ENCODE peak calls at places on chromosomes 2 and 18, in seven cellular contexts. One of them, this sample, is unnamed.

GRCh38 chr18:76931171-76931570 is 108.8 kb downstream of the ZNF236 start:
- DNase-seq in ovary: no peak
- DNase-seq in sigmoid colon: no peak
- DNase-seq in K562: no peak
- DNase-seq in A549: no peak
- DNase-seq in transverse colon: no peak
- DNase-seq in H1: no peak
- DNase-seq in this sample: no peak

GRCh38 chr18:5969355-5970003 is 74.2 kb upstream of the TMEM200C start:
- DNase-seq in ovary: no peak
- DNase-seq in sigmoid colon: no peak
- DNase-seq in K562: no peak
- DNase-seq in A549: no peak
- DNase-seq in transverse colon: no peak
- DNase-seq in H1: no peak
- DNase-seq in this sample: no peak

GRCh38 chr2:37920570-37920969 is 4.5 kb upstream of the RMDN2 start:
- DNase-seq in ovary: no peak
- DNase-seq in sigmoid colon: no peak
- DNase-seq in K562: no peak
- DNase-seq in A549: no peak
- DNase-seq in transverse colon: no peak
- DNase-seq in H1: no peak
- DNase-seq in this sample: no peak

GRCh38 chr18:76212958-76213357 is 282.1 kb downstream of the ZNF516 start:
- DNase-seq in ovary: no peak
- DNase-seq in sigmoid colon: no peak
- DNase-seq in K562: no peak
- DNase-seq in A549: no peak
- DNase-seq in transverse colon: no peak
- DNase-seq in H1: no peak
- DNase-seq in this sample: no peak

GRCh38 chr18:79733996-79734770 is 54.6 kb downstream of the CTDP1 start:
- DNase-seq in ovary: no peak
- DNase-seq in sigmoid colon: no peak
- DNase-seq in K562: no peak
- DNase-seq in A549: no peak
- DNase-seq in transverse colon: no peak
- DNase-seq in H1: no peak
- DNase-seq in this sample: peak

GRCh38 chr18:31513189-31513907 is 15.4 kb downstream of the DSG2 start:
- DNase-seq in ovary: no peak
- DNase-seq in sigmoid colon: no peak
- DNase-seq in K562: no peak
- DNase-seq in A549: peak
- DNase-seq in transverse colon: no peak
- DNase-seq in H1: no peak
- DNase-seq in this sample: no peak

GRCh38 chr2:206442854-206443734 is at the start of gene ADAM23:
- DNase-seq in ovary: peak
- DNase-seq in sigmoid colon: no peak
- DNase-seq in K562: peak
- DNase-seq in A549: peak
- DNase-seq in transverse colon: no peak
- DNase-seq in H1: peak
- DNase-seq in this sample: no peak

GRCh38 chr2:239160226-239161143 is 240.3 kb downstream of the HDAC4 start:
- DNase-seq in ovary: no peak
- DNase-seq in sigmoid colon: peak
- DNase-seq in K562: no peak
- DNase-seq in A549: no peak
- DNase-seq in transverse colon: peak
- DNase-seq in H1: no peak
- DNase-seq in this sample: no peak

GRCh38 chr2:55776479-55776878 is 82.8 kb upstream of the PNPT1 start:
- DNase-seq in ovary: no peak
- DNase-seq in sigmoid colon: no peak
- DNase-seq in K562: no peak
- DNase-seq in A549: no peak
- DNase-seq in transverse colon: no peak
- DNase-seq in H1: no peak
- DNase-seq in this sample: no peak

GRCh38 chr18:10724666-10725065 is 198.8 kb downstream of the NAPG start:
- DNase-seq in ovary: no peak
- DNase-seq in sigmoid colon: no peak
- DNase-seq in K562: no peak
- DNase-seq in A549: no peak
- DNase-seq in transverse colon: no peak
- DNase-seq in H1: no peak
- DNase-seq in this sample: no peak

GRCh38 chr2:220789961-220790360 is 782.1 kb downstream of the EPHA4 start:
- DNase-seq in ovary: no peak
- DNase-seq in sigmoid colon: no peak
- DNase-seq in K562: no peak
- DNase-seq in A549: no peak
- DNase-seq in transverse colon: no peak
- DNase-seq in H1: no peak
- DNase-seq in this sample: no peak

GRCh38 chr2:178327516-178327915 is 123.5 kb downstream of the PRKRA start:
- DNase-seq in ovary: no peak
- DNase-seq in sigmoid colon: no peak
- DNase-seq in K562: no peak
- DNase-seq in A549: no peak
- DNase-seq in transverse colon: no peak
- DNase-seq in H1: no peak
- DNase-seq in this sample: no peak

GRCh38 chr18:22344908-22345670 is 72.6 kb downstream of the CTAGE1 start:
- DNase-seq in ovary: peak
- DNase-seq in sigmoid colon: no peak
- DNase-seq in K562: no peak
- DNase-seq in A549: no peak
- DNase-seq in transverse colon: peak
- DNase-seq in H1: no peak
- DNase-seq in this sample: no peak

GRCh38 chr2:211035548-211036185 is 479.3 kb downstream of the CPS1 start:
- DNase-seq in ovary: no peak
- DNase-seq in sigmoid colon: no peak
- DNase-seq in K562: no peak
- DNase-seq in A549: no peak
- DNase-seq in transverse colon: no peak
- DNase-seq in H1: no peak
- DNase-seq in this sample: peak

DNA sequence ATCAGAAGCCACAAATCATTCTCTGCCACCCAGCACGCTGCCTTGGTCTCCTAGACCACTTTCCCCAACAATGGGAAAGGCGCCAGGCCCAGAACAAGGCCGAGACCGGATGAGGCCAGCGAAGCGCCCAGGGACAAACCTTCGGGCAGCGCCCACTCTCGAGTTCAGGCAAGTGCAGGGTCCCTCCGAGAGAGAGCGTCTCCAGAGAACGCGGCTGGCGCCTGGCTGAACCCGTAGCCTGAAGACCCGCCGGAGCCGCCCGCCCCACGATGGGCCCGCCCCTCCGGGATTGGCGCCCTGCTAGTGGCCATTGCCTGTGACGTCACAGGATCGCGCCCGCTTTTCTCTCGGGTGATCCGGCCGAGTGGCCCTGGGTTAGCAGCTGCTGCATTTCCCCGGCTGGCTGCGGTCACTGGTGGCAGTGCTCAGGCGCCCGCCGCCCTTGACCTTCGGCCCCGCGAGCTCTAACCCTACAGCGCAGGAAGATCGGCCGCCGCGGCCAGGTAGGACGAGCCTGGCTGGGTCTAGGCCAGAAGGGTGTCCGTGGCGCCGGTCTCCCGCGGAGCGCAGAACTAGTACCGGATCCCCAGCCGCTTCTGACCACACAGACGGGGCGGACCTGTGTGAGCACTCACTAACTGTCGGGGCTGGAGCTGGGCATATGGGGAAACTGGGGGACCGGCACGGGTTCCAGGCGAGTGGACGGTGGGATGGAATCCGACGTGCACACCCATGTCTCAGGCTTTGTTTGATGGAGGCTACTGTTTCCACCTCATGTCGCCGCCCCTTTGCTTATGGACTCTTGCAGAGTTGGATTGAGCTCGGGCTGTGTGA is at the start of gene FAHD2A:
- DNase-seq in ovary: peak
- DNase-seq in sigmoid colon: peak
- DNase-seq in K562: peak
- DNase-seq in A549: peak
- DNase-seq in transverse colon: peak
- DNase-seq in H1: no peak
- DNase-seq in this sample: peak
- TF ChIP-seq EP300 in ovary: no peak
- TF ChIP-seq EP300 in sigmoid colon: peak
- TF ChIP-seq EP300 in K562: no peak
- TF ChIP-seq EP300 in A549: no peak
- TF ChIP-seq EP300 in transverse colon: no peak
- TF ChIP-seq EP300 in H1: no peak
- TF ChIP-seq EP300 in this sample: peak

GRCh38 chr18:55387139-55387984 is 200.6 kb downstream of the TCF4 start:
- DNase-seq in ovary: no peak
- DNase-seq in sigmoid colon: no peak
- DNase-seq in K562: peak
- DNase-seq in A549: no peak
- DNase-seq in transverse colon: no peak
- DNase-seq in H1: no peak
- DNase-seq in this sample: no peak
- TF ChIP-seq EP300 in ovary: no peak
- TF ChIP-seq EP300 in sigmoid colon: no peak
- TF ChIP-seq EP300 in K562: no peak
- TF ChIP-seq EP300 in A549: no peak
- TF ChIP-seq EP300 in transverse colon: no peak
- TF ChIP-seq EP300 in H1: no peak
- TF ChIP-seq EP300 in this sample: no peak

DNA sequence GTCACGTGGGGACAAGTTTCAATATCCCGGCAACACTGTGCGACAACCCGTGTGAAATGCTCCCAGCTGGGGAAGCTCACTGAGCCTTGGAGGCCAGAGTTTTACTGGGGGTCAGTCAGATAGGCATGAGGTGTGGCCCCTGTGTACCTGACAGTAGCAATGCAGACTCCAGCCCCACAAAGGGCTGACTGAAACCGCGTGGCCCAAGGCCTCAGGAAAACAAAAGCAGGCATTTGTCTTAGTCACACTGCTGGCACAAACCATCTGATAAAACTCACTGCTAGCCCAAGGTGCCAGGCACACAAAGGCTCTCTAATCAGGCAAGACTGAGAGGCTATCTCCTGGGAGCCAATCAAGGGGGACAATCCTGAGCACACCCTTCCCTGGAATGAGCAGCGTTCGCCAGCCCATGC is 786.6 kb upstream of the RAB6C start:
- DNase-seq in ovary: no peak
- DNase-seq in sigmoid colon: no peak
- DNase-seq in K562: no peak
- DNase-seq in A549: no peak
- DNase-seq in transverse colon: no peak
- DNase-seq in H1: no peak
- DNase-seq in this sample: no peak
- TF ChIP-seq EP300 in ovary: no peak
- TF ChIP-seq EP300 in sigmoid colon: no peak
- TF ChIP-seq EP300 in K562: no peak
- TF ChIP-seq EP300 in A549: no peak
- TF ChIP-seq EP300 in transverse colon: no peak
- TF ChIP-seq EP300 in H1: no peak
- TF ChIP-seq EP300 in this sample: no peak

GRCh38 chr2:121055501-121055900 is 229.5 kb downstream of the TFCP2L1 start:
- DNase-seq in ovary: no peak
- DNase-seq in sigmoid colon: no peak
- DNase-seq in K562: no peak
- DNase-seq in A549: no peak
- DNase-seq in transverse colon: no peak
- DNase-seq in H1: no peak
- DNase-seq in this sample: no peak

GRCh38 chr2:121059651-121060649 is 225.1 kb downstream of the TFCP2L1 start:
- DNase-seq in ovary: no peak
- DNase-seq in sigmoid colon: no peak
- DNase-seq in K562: no peak
- DNase-seq in A549: no peak
- DNase-seq in transverse colon: no peak
- DNase-seq in H1: no peak
- DNase-seq in this sample: no peak

GRCh38 chr2:121061633-121062032 is 223.4 kb downstream of the TFCP2L1 start:
- DNase-seq in ovary: no peak
- DNase-seq in sigmoid colon: no peak
- DNase-seq in K562: no peak
- DNase-seq in A549: no peak
- DNase-seq in transverse colon: no peak
- DNase-seq in H1: no peak
- DNase-seq in this sample: no peak

GRCh38 chr2:121062493-121062892 is 222.5 kb downstream of the TFCP2L1 start:
- DNase-seq in ovary: no peak
- DNase-seq in sigmoid colon: no peak
- DNase-seq in K562: no peak
- DNase-seq in A549: no peak
- DNase-seq in transverse colon: no peak
- DNase-seq in H1: no peak
- DNase-seq in this sample: no peak

DNA sequence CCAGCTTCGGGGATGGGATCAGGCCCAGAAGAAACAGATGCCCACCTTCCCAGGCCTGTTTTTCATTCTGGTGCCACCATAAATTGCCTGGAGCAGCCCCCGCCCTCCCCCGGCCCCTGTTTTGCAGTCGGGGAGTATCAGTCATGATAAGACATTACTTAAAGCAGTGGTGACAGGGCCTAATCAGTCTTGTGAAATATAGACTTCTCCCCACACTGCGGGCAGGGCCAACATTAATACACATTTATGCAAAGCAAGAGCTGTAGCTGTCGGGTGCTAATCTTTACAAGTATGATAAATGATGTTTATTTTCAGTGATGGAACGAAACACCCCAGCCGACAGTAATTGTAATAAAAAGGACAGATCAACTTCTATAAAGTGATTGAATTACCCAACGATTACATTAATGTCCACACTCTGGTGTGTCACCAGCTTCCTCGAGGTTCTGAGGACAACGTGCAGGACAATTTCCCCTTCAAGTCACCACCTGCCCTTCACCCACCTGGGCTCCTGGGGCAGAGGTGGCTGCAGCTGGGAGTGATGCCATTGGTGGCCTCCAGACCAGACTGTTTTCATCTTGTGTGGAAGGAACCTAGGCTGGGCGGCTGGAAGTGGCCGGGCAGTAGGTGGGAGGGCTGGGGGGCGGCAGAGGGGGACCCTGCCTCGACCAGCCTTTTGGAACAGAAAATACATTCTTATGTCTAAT is 226.0 kb downstream of the TFCP2L1 start:
- DNase-seq in ovary: no peak
- DNase-seq in sigmoid colon: no peak
- DNase-seq in K562: no peak
- DNase-seq in A549: no peak
- DNase-seq in transverse colon: no peak
- DNase-seq in H1: no peak
- DNase-seq in this sample: no peak
- TF ChIP-seq EP300 in ovary: no peak
- TF ChIP-seq EP300 in sigmoid colon: no peak
- TF ChIP-seq EP300 in K562: no peak
- TF ChIP-seq EP300 in A549: no peak
- TF ChIP-seq EP300 in transverse colon: no peak
- TF ChIP-seq EP300 in H1: no peak
- TF ChIP-seq EP300 in this sample: no peak